ENCODE peak calls at places on chromosomes 2 and 18, in seven cellular contexts. Q is GM23248, X is lung, G is lower lobe of right lung, W is vagina, Z is adrenal gland, N is A549. A is an unnamed sample. For H3K4me1, the result is how much of the 10 kb centered on the place peaks cover.

GRCh38 chr2:127154985-127155650 is 48.2 kb upstream of the BIN1 start:
- DNase-seq in Q (peak), X (no peak), G (no peak), W (peak), Z (peak), N (no peak), A (no peak)

GRCh38 chr2:170770008-170770303 is 222 bp upstream of the ERICH2 start:
- DNase-seq in Q (no peak), X (no peak), G (no peak), W (no peak), Z (no peak), N (no peak), A (no peak)

GRCh38 chr2:136077138-136077537 is 40.8 kb downstream of the CXCR4 start:
- DNase-seq in Q (no peak), X (no peak), G (no peak), W (no peak), Z (no peak), N (no peak), A (no peak)

GRCh38 chr2:23824777-23825212 is 102.1 kb downstream of the ATAD2B start:
- DNase-seq in Q (peak), X (no peak), G (no peak), W (no peak), Z (no peak), N (peak), A (no peak)

GRCh38 chr2:184597571-184597980 is 753 bp upstream of the ZNF804A start:
- DNase-seq in Q (peak), X (peak), G (peak), W (no peak), Z (peak), N (no peak), A (no peak)

GRCh38 chr18:71233177-71233576 is 944.3 kb downstream of the SOCS6 start:
- DNase-seq in Q (no peak), X (no peak), G (no peak), W (no peak), Z (no peak), N (no peak), A (no peak)

GRCh38 chr2:100274076-100274475 is 48.2 kb downstream of the LONRF2 start:
- DNase-seq in Q (no peak), X (no peak), G (no peak), W (peak), Z (peak), N (no peak), A (no peak)

GRCh38 chr2:7182525-7182924 is 265.3 kb downstream of the RNF144A start:
- DNase-seq in Q (no peak), X (no peak), G (no peak), W (no peak), Z (no peak), N (no peak), A (no peak)

GRCh38 chr2:16773080-16773713 is 107.6 kb upstream of the CYRIA start:
- DNase-seq in Q (peak), X (no peak), G (no peak), W (no peak), Z (peak), N (peak), A (no peak)

GRCh38 chr2:221726894-221727513 is 154.9 kb upstream of the EPHA4 start:
- DNase-seq in Q (no peak), X (no peak), G (no peak), W (no peak), Z (no peak), N (no peak), A (no peak)

GRCh38 chr2:60358471-60358870 is 195.0 kb downstream of the BCL11A start:
- DNase-seq in Q (no peak), X (no peak), G (no peak), W (no peak), Z (no peak), N (no peak), A (no peak)

DNA sequence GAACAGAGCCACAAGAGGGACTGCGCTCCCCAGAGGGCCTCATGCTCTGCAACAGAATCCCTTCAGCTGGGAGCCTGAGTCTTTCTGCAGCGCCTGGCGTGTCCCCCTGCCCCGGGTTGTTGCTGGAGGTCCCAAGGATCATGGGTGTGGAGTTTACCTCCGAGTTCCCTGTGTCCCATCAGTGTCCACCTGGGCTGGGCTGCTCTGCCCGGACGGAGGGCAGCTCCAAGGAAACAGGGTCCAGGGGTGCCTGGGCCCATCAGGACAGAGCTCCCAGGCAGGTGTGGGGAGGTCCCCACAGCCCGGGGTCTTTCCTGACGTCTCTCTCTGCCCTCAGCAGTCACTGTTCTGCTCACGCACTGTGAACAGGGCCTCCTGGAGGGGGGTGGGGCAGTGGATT is 63.5 kb downstream of the EMILIN2 start:
- DNase-seq in Q (no peak), X (no peak), G (no peak), W (peak), Z (no peak), N (no peak), A (no peak)
- H3K4me1 ChIP-seq in Q (under half), X (under half), G (under half), W (under half), Z (under half), N (under half), A (under half)

GRCh38 chr2:71476495-71476894 is 23.1 kb downstream of the DYSF start:
- DNase-seq in Q (no peak), X (no peak), G (no peak), W (no peak), Z (no peak), N (no peak), A (no peak)

GRCh38 chr2:71474744-71475421 is 21.5 kb downstream of the DYSF start:
- DNase-seq in Q (no peak), X (no peak), G (no peak), W (no peak), Z (peak), N (no peak), A (no peak)

GRCh38 chr2:71479261-71479660 is 25.9 kb downstream of the DYSF start:
- DNase-seq in Q (no peak), X (no peak), G (no peak), W (no peak), Z (no peak), N (no peak), A (no peak)

GRCh38 chr2:71478806-71479205 is 25.4 kb downstream of the DYSF start:
- DNase-seq in Q (no peak), X (no peak), G (no peak), W (no peak), Z (no peak), N (no peak), A (no peak)

DNA sequence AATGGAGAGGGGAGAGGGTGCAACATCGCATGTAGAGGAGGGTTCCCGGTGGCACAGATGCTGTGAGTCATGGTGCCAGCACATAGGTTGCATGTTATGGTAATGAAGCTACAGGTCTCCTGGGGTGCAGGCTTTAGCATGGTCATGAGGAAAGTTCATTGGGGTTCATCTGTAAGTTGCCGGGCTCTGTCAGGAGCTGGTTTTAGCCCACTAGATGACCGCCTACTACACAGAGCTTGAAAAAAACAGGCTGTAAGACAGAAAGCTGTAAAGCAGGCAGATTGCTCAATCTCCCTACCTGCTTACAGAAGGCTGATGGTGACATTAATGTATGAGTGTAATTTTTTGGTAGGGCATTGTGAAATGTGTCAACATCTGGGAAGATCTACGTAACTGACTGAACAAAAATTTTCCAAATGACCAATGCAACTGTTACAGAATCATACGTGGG is 23.9 kb downstream of the DYSF start:
- DNase-seq in Q (peak), X (no peak), G (no peak), W (no peak), Z (no peak), N (no peak), A (no peak)
- H3K4me1 ChIP-seq in Q (under half), X (under half), G (under half), W (under half), Z (under half), N (under half), A (under half)

GRCh38 chr2:3642521-3643215 is 15.3 kb upstream of the ALLC start:
- DNase-seq in Q (no peak), X (no peak), G (no peak), W (no peak), Z (peak), N (no peak), A (no peak)

GRCh38 chr2:3643371-3644245 is 14.4 kb upstream of the ALLC start:
- DNase-seq in Q (no peak), X (no peak), G (no peak), W (no peak), Z (peak), N (no peak), A (no peak)

GRCh38 chr2:3641181-3641580 is 16.8 kb upstream of the ALLC start:
- DNase-seq in Q (no peak), X (no peak), G (no peak), W (no peak), Z (no peak), N (no peak), A (no peak)

GRCh38 chr2:3644246-3644525 is 13.8 kb upstream of the ALLC start:
- DNase-seq in Q (no peak), X (no peak), G (no peak), W (no peak), Z (no peak), N (no peak), A (no peak)

DNA sequence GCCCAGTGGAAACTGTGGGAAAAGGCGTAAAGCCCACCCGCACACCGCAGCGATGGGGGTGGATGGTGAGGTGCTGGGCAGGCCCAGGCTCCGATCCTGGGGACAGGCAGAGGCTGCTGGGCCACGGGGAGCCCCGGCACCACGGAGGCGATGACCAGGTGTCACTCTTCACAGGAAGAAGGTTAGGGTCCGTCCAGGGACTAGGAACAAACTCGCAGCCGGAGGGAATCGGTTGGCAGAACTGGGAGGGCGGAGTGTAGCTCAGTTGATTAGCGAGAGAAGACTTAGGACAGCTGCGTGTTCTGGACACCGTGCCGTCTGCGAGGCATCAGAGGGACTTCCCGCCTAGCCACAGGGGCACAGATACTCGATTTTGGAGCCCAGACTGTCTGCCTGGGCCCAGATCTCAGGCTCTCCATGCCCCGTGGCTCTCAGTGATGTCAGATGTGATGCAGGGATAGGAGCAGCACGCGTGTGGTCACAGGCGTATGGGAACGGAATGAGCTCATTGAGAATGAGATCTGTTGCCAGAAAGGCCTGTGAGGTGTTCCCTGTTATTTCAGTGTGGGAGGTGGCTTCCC is 16.1 kb upstream of the ALLC start:
- DNase-seq in Q (peak), X (no peak), G (no peak), W (no peak), Z (peak), N (no peak), A (no peak)
- H3K4me1 ChIP-seq in Q (under half), X (under half), G (under half), W (under half), Z (under half), N (under half), A (under half)

GRCh38 chr2:229057997-229058553 is 213.0 kb downstream of the PID1 start:
- DNase-seq in Q (no peak), X (no peak), G (no peak), W (no peak), Z (no peak), N (no peak), A (no peak)

GRCh38 chr2:229054311-229054710 is 216.8 kb downstream of the PID1 start:
- DNase-seq in Q (no peak), X (no peak), G (no peak), W (no peak), Z (no peak), N (no peak), A (no peak)

GRCh38 chr2:229060147-229060546 is 210.9 kb downstream of the PID1 start:
- DNase-seq in Q (no peak), X (no peak), G (no peak), W (no peak), Z (no peak), N (no peak), A (no peak)

GRCh38 chr2:229059331-229060033 is 211.6 kb downstream of the PID1 start:
- DNase-seq in Q (no peak), X (no peak), G (no peak), W (no peak), Z (no peak), N (no peak), A (no peak)
- H3K4me1 ChIP-seq in Q (under half), X (under half), G (under half), W (under half), Z (under half), N (under half), A (under half)